ENCODE peak calls at places on chromosomes 3 and 15, in nine cellular contexts. X is tibial artery; I is lung; Z is tibial nerve; D is uterus; W is psoas muscle; R is CD4-positive, CD25-positive, alpha-beta regulatory T cell; O is RWPE2; E is neural progenitor cell. J is an unnamed sample.

GRCh38 chr3:177777699-177778098 is 580.4 kb upstream of the TBL1XR1 start:
- DNase-seq in X (no peak), I (peak; percentile 55), Z (no peak), D (no peak), W (peak; percentile 71), R (peak; percentile 33), O (no peak), E (peak; percentile 49), J (no peak)

GRCh38 chr3:32296251-32297204 is 58.0 kb downstream of the CMTM8 start:
- DNase-seq in X (peak; percentile 35), I (peak; percentile 54), Z (peak; percentile 34), D (peak; percentile 49), W (peak; percentile 55), R (peak; percentile 65), O (no peak), E (peak; percentile 75), J (peak; percentile 56)

GRCh38 chr3:88057650-88058321 is 1.0 kb downstream of the CGGBP1 start:
- DNase-seq in X (peak; percentile 21), I (no peak), Z (peak; percentile 8), D (no peak), W (no peak), R (no peak), O (no peak), E (peak; percentile 26), J (no peak)

GRCh38 chr15:69677403-69677802 is 224.8 kb downstream of the RPLP1 start:
- DNase-seq in X (no peak), I (no peak), Z (no peak), D (no peak), W (no peak), R (no peak), O (no peak), E (no peak), J (no peak)

GRCh38 chr15:76161153-76162049 is 101.6 kb downstream of the TMEM266 start:
- DNase-seq in X (no peak), I (no peak), Z (no peak), D (no peak), W (peak; percentile 54), R (no peak), O (no peak), E (no peak), J (no peak)

GRCh38 chr3:61858054-61858453 is 296.7 kb downstream of the PTPRG start:
- DNase-seq in X (no peak), I (no peak), Z (no peak), D (no peak), W (no peak), R (no peak), O (no peak), E (no peak), J (no peak)

GRCh38 chr15:92753591-92753990 is 98.0 kb upstream of the FAM174B start:
- DNase-seq in X (no peak), I (no peak), Z (no peak), D (no peak), W (no peak), R (no peak), O (no peak), E (no peak), J (no peak)

GRCh38 chr3:18247776-18248310 is 177.3 kb downstream of the SATB1 start:
- DNase-seq in X (no peak), I (no peak), Z (no peak), D (no peak), W (no peak), R (no peak), O (no peak), E (peak; percentile 57), J (no peak)

GRCh38 chr3:12046406-12046805 is 42.2 kb downstream of the SYN2 start:
- DNase-seq in X (no peak), I (no peak), Z (no peak), D (no peak), W (no peak), R (no peak), O (no peak), E (peak; percentile 7), J (no peak)

GRCh38 chr3:51673802-51674654 is 3.0 kb downstream of the TEX264 start:
- DNase-seq in X (no peak), I (no peak), Z (no peak), D (no peak), W (peak; percentile 27), R (no peak), O (peak; percentile 34), E (no peak), J (no peak)

GRCh38 chr15:43346305-43346704 is 15.9 kb upstream of the LCMT2 start:
- DNase-seq in X (no peak), I (no peak), Z (no peak), D (no peak), W (no peak), R (no peak), O (no peak), E (no peak), J (no peak)

GRCh38 chr15:48555244-48555804 is 90.2 kb downstream of the FBN1 start:
- DNase-seq in X (no peak), I (no peak), Z (no peak), D (no peak), W (no peak), R (no peak), O (no peak), E (no peak), J (no peak)

GRCh38 chr3:61667417-61668213 is 106.2 kb downstream of the PTPRG start:
- DNase-seq in X (no peak), I (no peak), Z (no peak), D (no peak), W (no peak), R (no peak), O (no peak), E (no peak), J (no peak)

GRCh38 chr3:24161841-24162240 is 216.8 kb downstream of the NR1D2 start:
- DNase-seq in X (no peak), I (no peak), Z (no peak), D (no peak), W (no peak), R (no peak), O (no peak), E (peak; percentile 13), J (no peak)

GRCh38 chr3:187062526-187063177 is 76.6 kb downstream of the RPL39L start:
- DNase-seq in X (no peak), I (peak; percentile 39), Z (no peak), D (no peak), W (no peak), R (no peak), O (no peak), E (no peak), J (no peak)

GRCh38 chr3:164806188-164806587 is 272.1 kb downstream of the SI start:
- DNase-seq in X (no peak), I (no peak), Z (no peak), D (no peak), W (no peak), R (no peak), O (no peak), E (no peak), J (no peak)

GRCh38 chr3:29385056-29385455 is 104.2 kb downstream of the RBMS3 start:
- DNase-seq in X (no peak), I (no peak), Z (no peak), D (no peak), W (no peak), R (no peak), O (no peak), E (peak; percentile 16), J (no peak)

GRCh38 chr15:56763496-56763895 is 30.2 kb upstream of the ZNF280D start:
- DNase-seq in X (no peak), I (no peak), Z (no peak), D (no peak), W (no peak), R (no peak), O (no peak), E (no peak), J (no peak)
- H3K27ac ChIP-seq in X (peak overlapping the region; percentile 36), I (no peak overlapping the region), Z (peak overlapping the region; percentile 3), D (peak overlapping the region; percentile 14), W (no peak overlapping the region), R (no peak overlapping the region), O (no peak overlapping the region), E (no peak overlapping the region), J (no peak overlapping the region)

DNA sequence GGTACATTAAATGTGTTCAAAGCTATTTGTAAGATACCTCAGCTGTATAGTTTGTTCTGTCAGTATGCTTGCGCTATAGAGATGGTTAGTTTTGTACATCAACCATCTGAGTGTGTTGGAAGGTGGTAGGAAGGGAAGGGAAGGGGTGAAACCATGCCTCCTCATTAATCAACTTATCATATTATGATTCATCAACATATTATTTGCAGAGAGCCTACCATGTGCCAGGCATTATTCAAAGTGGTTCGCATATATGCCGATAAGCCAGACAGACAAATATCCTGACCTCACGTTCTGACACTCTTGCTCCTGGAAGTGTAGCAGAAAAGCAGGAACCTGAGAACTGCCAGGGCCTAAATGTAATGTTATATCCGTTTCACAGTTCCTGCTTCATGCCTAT is 248.1 kb upstream of the NR2E3 start:
- DNase-seq in X (no peak), I (no peak), Z (no peak), D (no peak), W (no peak), R (no peak), O (no peak), E (no peak), J (no peak)
- H3K27ac ChIP-seq in X (no peak overlapping the region), I (no peak overlapping the region), Z (no peak overlapping the region), D (no peak overlapping the region), W (no peak overlapping the region), R (no peak overlapping the region), O (peak overlapping the region; percentile 94), E (no peak overlapping the region), J (no peak overlapping the region)

DNA sequence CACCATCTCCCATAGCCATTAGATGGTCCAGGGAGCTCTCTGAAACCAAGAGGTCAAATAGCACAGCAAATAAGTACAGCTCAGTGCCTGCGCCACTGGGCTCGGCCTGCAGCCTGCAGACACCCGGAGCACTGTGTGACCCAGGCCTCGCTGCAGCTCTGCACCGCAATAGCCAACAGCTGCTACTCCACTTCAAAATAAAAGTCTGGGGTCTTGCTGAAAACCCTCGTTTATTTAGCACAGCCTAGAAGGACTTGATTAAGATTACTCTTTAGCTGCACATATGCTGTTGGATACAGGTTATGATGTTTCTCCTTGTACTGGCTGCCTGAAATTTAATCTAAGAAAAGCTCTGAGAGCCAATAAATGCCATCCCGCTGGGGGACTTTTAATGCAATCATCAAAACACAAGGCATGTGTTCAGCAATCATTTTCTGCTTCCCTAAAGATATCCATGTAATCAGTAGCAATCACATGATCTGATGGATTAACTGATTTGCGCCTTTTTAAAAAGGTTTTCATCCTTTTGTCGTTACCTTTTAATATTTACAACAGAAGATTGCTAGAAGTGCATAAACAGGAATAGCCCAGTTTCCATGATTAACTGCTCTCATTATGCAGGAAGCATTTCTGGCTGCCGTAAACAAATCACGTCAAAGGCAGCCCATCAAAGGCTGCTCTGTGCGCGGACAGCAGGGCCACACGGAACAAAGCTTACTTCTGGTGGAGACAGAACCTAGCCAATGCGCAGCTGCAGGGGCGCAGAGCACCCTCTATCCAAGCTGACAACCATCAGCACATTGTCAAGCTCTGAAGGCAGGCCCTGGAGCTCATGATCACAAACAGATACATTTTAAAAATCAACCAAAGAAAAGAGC is 58.8 kb downstream of the CLASP2 start:
- DNase-seq in X (peak; percentile 65), I (peak; percentile 46), Z (peak; percentile 56), D (peak; percentile 54), W (peak; percentile 87), R (peak; percentile 4), O (no peak), E (peak; percentile 89), J (no peak)
- H3K27ac ChIP-seq in X (peak overlapping the region; percentile 27), I (peak overlapping the region; percentile 80), Z (peak overlapping the region; percentile 71), D (peak overlapping the region; percentile 87), W (peak overlapping the region; percentile 88), R (no peak overlapping the region), O (no peak overlapping the region), E (peak overlapping the region; percentile 74), J (no peak overlapping the region)

DNA sequence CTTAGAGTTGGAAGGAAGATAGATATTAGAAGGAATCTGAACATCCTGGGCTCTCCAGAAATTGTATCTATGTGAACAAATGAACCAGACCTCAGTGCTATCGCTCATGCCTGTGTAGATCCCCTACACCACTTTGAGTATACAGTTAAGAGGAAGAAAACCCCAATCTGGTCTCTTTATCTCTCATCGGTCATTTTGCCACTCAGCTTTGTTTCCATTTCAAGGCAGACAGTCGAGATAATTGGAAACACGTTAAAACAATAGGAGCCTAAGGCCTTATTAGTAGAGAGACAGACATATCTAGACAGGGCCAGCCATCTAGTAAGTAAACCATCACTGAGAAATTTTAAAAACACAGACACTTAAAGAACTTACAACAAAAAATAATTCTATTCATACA is 101.6 kb downstream of the MYLK start:
- DNase-seq in X (no peak), I (no peak), Z (no peak), D (no peak), W (no peak), R (no peak), O (no peak), E (no peak), J (no peak)
- H3K27ac ChIP-seq in X (no peak overlapping the region), I (no peak overlapping the region), Z (no peak overlapping the region), D (no peak overlapping the region), W (no peak overlapping the region), R (no peak overlapping the region), O (no peak overlapping the region), E (no peak overlapping the region), J (no peak overlapping the region)

J was measured in CD4-positive, alpha-beta T cell.